ENCODE peak calls at places on chromosomes 3 and 15, in eight cellular contexts. M is B cell, U is WERI-Rb-1, R is ascending aorta, A is heart left ventricle, V is astrocyte of the spinal cord, Z is progenitor cell of endocrine pancreas, E is Peyer's patch. I is an unnamed sample.

GRCh38 chr3:11832964-11833621 is 13.6 kb downstream of the TAMM41 start:
- DNase-seq in M (no peak), U (no peak), R (no peak), A (no peak), V (no peak), Z (no peak), E (no peak), I (no peak)

GRCh38 chr15:36469567-36469966 is 109.9 kb upstream of the CDIN1 start:
- DNase-seq in M (no peak), U (no peak), R (no peak), A (no peak), V (peak), Z (no peak), E (no peak), I (no peak)

GRCh38 chr3:135516143-135516542 is 449.4 kb upstream of the PPP2R3A start:
- DNase-seq in M (no peak), U (peak), R (no peak), A (no peak), V (peak), Z (no peak), E (no peak), I (no peak)

GRCh38 chr15:27165590-27165989 is 194.6 kb downstream of the GABRG3 start:
- DNase-seq in M (no peak), U (no peak), R (no peak), A (no peak), V (no peak), Z (no peak), E (no peak), I (no peak)

GRCh38 chr3:185724761-185725160 is 100.1 kb downstream of the IGF2BP2 start:
- DNase-seq in M (no peak), U (no peak), R (no peak), A (no peak), V (peak), Z (no peak), E (no peak), I (peak)

GRCh38 chr3:125220681-125221429 is 8.3 kb upstream of the SLC12A8 start:
- DNase-seq in M (no peak), U (no peak), R (no peak), A (no peak), V (no peak), Z (no peak), E (no peak), I (no peak)

GRCh38 chr15:41286665-41287333 is 45.6 kb downstream of the OIP5 start:
- DNase-seq in M (no peak), U (no peak), R (no peak), A (no peak), V (no peak), Z (no peak), E (no peak), I (no peak)

GRCh38 chr3:195150194-195151118 is 120.5 kb downstream of the XXYLT1 start:
- DNase-seq in M (no peak), U (no peak), R (no peak), A (peak), V (peak), Z (no peak), E (peak), I (no peak)

GRCh38 chr3:198017100-198017499 is 57.1 kb downstream of the LMLN start:
- DNase-seq in M (no peak), U (no peak), R (no peak), A (no peak), V (no peak), Z (no peak), E (no peak), I (no peak)

GRCh38 chr3:30875505-30875904 is 19.0 kb downstream of the GADL1 start:
- DNase-seq in M (no peak), U (no peak), R (no peak), A (no peak), V (no peak), Z (no peak), E (no peak), I (no peak)

GRCh38 chr3:155233213-155233612 is 60.3 kb downstream of the STRIT1 start:
- DNase-seq in M (no peak), U (no peak), R (no peak), A (peak), V (peak), Z (no peak), E (no peak), I (no peak)

GRCh38 chr3:170429050-170429449 is 10.4 kb downstream of the CLDN11 start:
- DNase-seq in M (no peak), U (no peak), R (no peak), A (no peak), V (peak), Z (no peak), E (no peak), I (no peak)

GRCh38 chr3:14943042-14943441 is 4.3 kb upstream of the NR2C2 start:
- DNase-seq in M (no peak), U (no peak), R (no peak), A (no peak), V (no peak), Z (no peak), E (no peak), I (no peak)

GRCh38 chr3:11530153-11530721 is 113.5 kb downstream of the VGLL4 start:
- DNase-seq in M (peak), U (no peak), R (no peak), A (peak), V (peak), Z (no peak), E (no peak), I (peak)

GRCh38 chr3:194691481-194692281 is 6.0 kb downstream of the FAM43A start:
- DNase-seq in M (peak), U (no peak), R (no peak), A (no peak), V (no peak), Z (no peak), E (peak), I (peak)

GRCh38 chr3:98577178-98577895 is 16.1 kb downstream of the CPOX start:
- DNase-seq in M (no peak), U (no peak), R (no peak), A (no peak), V (peak), Z (no peak), E (no peak), I (no peak)

GRCh38 chr3:3170998-3171397 is 8.5 kb downstream of the CRBN start:
- DNase-seq in M (no peak), U (no peak), R (no peak), A (no peak), V (peak), Z (no peak), E (no peak), I (no peak)

GRCh38 chr3:14311722-14312121 is 90.7 kb upstream of the SLC6A6 start:
- DNase-seq in M (no peak), U (no peak), R (no peak), A (no peak), V (no peak), Z (no peak), E (no peak), I (no peak)

GRCh38 chr15:69760890-69761568 is 308.4 kb downstream of the RPLP1 start:
- DNase-seq in M (peak), U (no peak), R (peak), A (peak), V (peak), Z (no peak), E (peak), I (peak)

GRCh38 chr3:63051920-63052319 is 176.7 kb upstream of the CADPS start:
- DNase-seq in M (no peak), U (no peak), R (no peak), A (no peak), V (peak), Z (no peak), E (no peak), I (peak)

GRCh38 chr15:85443046-85443445 is 62.6 kb downstream of the AKAP13 start:
- DNase-seq in M (no peak), U (no peak), R (no peak), A (no peak), V (no peak), Z (no peak), E (no peak), I (no peak)

GRCh38 chr15:71565636-71566160 is 244.7 kb upstream of the NR2E3 start:
- DNase-seq in M (no peak), U (no peak), R (no peak), A (no peak), V (peak), Z (no peak), E (no peak), I (no peak)

GRCh38 chr3:42666022-42666421 is 12.5 kb downstream of the ZBTB47 start:
- DNase-seq in M (no peak), U (no peak), R (no peak), A (no peak), V (no peak), Z (no peak), E (peak), I (no peak)

DNA sequence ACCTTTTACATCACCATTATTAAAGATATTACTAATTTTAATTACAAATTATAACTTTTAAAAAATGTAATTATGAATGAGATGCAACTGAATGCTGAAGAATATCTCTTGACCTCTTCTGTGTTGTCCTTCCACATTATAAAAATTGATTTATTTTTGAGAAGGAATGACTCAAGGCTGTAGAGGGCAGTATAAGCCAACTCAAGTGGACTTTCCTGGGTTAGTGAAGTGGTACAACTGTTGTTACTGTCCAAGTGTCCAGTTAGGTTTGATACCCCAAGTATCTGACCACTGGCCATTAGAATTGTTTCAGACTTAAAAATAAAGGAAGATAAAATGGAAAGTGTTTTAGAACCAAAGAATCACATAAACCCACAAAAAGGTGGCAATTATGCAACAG is 51.9 kb downstream of the BBX start:
- DNase-seq in M (no peak), U (no peak), R (no peak), A (no peak), V (peak), Z (no peak), E (no peak), I (no peak)
- TF ChIP-seq CTCF in M (peak), U (peak), R (peak), A (peak), V (peak), Z (peak), E (peak), I (peak)

DNA sequence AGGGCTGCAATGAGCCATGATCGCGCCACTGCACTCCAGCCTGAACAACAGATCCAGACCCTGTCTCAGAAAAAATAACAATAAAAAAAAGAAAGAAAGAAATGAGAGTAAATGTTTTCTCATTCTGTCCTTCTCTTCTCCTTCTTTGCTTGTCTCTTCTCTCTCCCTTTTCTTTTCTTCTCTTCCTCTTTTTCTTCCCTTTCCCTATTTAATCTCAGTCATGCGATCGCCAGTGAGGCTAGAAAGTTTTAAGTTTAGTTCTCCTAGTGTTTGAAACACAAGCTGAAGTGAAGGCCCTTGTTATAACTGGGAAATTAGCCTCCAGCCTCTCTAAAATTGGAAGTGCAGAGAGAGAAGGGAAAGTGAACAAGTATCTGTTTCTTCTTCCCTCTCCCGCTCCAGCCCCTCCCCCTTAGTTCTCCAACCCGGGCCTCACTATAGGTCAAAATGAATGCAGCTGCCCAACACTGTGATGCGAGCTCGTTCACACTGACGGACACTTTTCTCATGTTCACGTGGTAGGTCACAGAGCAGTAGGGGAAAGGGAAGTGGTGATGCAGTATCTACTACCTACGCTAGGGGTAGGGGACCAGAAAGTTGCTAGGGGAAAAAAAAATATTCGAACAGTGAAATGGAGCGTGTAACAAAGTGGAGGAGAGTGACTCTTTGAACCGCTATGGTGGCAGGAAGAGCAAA is 23.4 kb upstream of the TSC22D2 start:
- DNase-seq in M (peak), U (no peak), R (peak), A (peak), V (peak), Z (no peak), E (peak), I (no peak)
- TF ChIP-seq CTCF in M (peak), U (no peak), R (no peak), A (no peak), V (peak), Z (peak), E (no peak), I (no peak)

GRCh38 chr3:114151091-114151490 is 27.8 kb downstream of the DRD3 start:
- DNase-seq in M (peak), U (no peak), R (no peak), A (no peak), V (no peak), Z (no peak), E (no peak), I (no peak)

GRCh38 chr3:114157321-114157720 is 21.5 kb downstream of the DRD3 start:
- DNase-seq in M (no peak), U (no peak), R (no peak), A (no peak), V (no peak), Z (no peak), E (no peak), I (no peak)

GRCh38 chr3:114152519-114153151 is 26.2 kb downstream of the DRD3 start:
- DNase-seq in M (peak), U (peak), R (no peak), A (peak), V (peak), Z (peak), E (peak), I (peak)

GRCh38 chr3:114154321-114154821 is 24.5 kb downstream of the DRD3 start:
- DNase-seq in M (no peak), U (no peak), R (no peak), A (no peak), V (no peak), Z (no peak), E (no peak), I (no peak)

GRCh38 chr3:114155370-114155821 is 23.5 kb downstream of the DRD3 start:
- DNase-seq in M (peak), U (peak), R (no peak), A (no peak), V (peak), Z (no peak), E (peak), I (no peak)
- TF ChIP-seq CTCF in M (peak), U (peak), R (no peak), A (peak), V (peak), Z (peak), E (no peak), I (peak)

DNA sequence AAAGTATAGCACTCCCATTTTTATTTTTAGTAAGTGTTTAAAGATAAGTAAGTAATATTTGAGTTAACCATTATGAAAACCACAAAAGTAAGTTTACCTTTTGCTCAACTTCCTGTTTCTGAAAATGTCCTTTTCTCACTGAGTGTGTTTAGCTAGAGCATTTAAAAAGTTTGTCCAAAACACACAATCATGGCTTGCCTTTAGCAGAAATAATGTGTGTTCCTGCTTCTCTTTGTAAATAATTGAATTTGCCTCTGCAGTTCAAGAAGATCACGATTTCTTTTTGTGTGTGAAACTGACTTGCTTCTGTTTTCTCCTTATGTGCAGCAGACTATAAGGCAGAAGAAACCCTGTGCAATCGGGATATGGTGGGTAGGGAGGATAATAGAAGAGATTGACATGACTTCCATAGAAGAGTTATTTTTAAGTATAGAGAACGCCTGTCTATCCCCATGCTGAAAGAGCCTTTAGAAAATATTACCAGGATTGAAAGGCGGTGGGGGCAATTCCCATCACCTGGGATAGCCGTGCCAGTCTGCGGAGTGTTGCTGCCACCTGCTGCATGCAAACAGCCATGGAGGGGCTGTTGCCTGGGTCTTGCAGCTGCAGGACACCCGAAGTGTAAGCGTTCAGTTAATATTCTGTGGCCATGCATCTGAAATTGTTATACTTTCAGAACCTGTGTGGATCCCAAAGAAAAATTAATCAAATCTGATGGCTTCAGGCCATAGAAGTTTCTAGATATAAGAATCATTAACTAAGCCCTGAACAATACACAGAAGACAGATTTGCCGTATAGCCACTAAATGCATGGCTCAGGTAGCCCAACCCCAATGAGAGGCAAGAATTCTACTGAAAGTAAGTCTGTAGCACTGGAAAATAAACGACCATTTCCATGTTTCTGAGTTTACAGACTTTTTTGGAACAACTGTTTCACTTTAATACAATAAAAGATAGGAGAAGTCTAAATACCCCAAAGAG is 2.4 kb upstream of the CD96 start:
- DNase-seq in M (peak), U (peak), R (no peak), A (no peak), V (peak), Z (peak), E (peak), I (peak)
- TF ChIP-seq CTCF in M (peak), U (peak), R (no peak), A (peak), V (peak), Z (peak), E (peak), I (peak)

GRCh38 chr3:191066669-191067068 is 132.4 kb upstream of the OSTN start:
- DNase-seq in M (no peak), U (no peak), R (no peak), A (no peak), V (peak), Z (no peak), E (no peak), I (no peak)

GRCh38 chr3:191070762-191071365 is 128.2 kb upstream of the OSTN start:
- DNase-seq in M (no peak), U (no peak), R (no peak), A (no peak), V (peak), Z (no peak), E (no peak), I (no peak)

GRCh38 chr3:191068946-191069813 is 129.9 kb upstream of the OSTN start:
- DNase-seq in M (no peak), U (no peak), R (no peak), A (no peak), V (peak), Z (no peak), E (no peak), I (no peak)

GRCh38 chr3:191070201-191070600 is 128.8 kb upstream of the OSTN start:
- DNase-seq in M (no peak), U (no peak), R (no peak), A (no peak), V (peak), Z (no peak), E (no peak), I (no peak)

DNA sequence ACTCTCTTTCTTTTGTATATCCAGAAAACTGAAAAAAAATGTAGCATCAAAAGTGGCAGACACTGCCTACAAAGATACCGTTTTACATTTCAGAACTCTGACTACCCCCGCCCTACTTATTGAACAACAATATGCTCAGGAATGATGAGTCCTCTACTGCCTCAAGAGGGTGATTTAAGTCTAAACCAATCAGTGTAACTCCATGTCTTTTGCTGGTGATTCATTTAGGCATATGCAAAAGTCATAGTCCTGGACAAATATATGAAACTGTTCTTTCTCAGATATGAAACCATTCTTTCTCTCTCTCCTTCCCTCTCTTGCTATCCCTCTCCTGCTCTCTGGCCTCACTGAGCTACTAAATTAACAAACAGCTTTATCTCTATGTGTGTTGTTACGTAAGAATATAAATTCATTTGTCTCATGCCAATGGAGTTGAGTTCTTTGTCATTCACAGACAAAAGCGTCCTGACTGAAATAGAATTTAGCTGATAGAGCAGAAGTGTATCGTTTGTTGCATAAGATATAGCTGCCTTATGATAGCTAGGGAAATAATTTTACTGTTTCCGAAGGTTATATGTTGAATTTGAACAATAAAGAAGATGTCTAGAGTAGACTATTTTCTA is 133.7 kb upstream of the OSTN start:
- DNase-seq in M (no peak), U (no peak), R (no peak), A (no peak), V (no peak), Z (no peak), E (no peak), I (no peak)
- TF ChIP-seq CTCF in M (no peak), U (no peak), R (no peak), A (no peak), V (no peak), Z (no peak), E (no peak), I (no peak)

GRCh38 chr3:160473233-160473632 is 23.6 kb upstream of the TRIM59 start:
- DNase-seq in M (no peak), U (no peak), R (no peak), A (no peak), V (peak), Z (no peak), E (no peak), I (peak)
- TF ChIP-seq CTCF in M (no peak), U (no peak), R (no peak), A (no peak), V (peak), Z (no peak), E (no peak), I (no peak)

GRCh38 chr3:127825764-127826163 is 3.4 kb upstream of the MGLL start:
- DNase-seq in M (no peak), U (no peak), R (no peak), A (no peak), V (no peak), Z (no peak), E (no peak), I (no peak)

GRCh38 chr3:127822166-127822835 is at the start of gene MGLL:
- DNase-seq in M (no peak), U (peak), R (no peak), A (peak), V (peak), Z (no peak), E (peak), I (no peak)

GRCh38 chr3:127824151-127824825 is 2.0 kb upstream of the MGLL start:
- DNase-seq in M (no peak), U (no peak), R (no peak), A (no peak), V (no peak), Z (no peak), E (no peak), I (no peak)

GRCh38 chr3:127822836-127823589 is 698 bp upstream of the MGLL start:
- DNase-seq in M (no peak), U (peak), R (no peak), A (peak), V (no peak), Z (peak), E (peak), I (no peak)

GRCh38 chr3:127823590-127823857 is 1.2 kb upstream of the MGLL start:
- DNase-seq in M (no peak), U (no peak), R (no peak), A (no peak), V (no peak), Z (no peak), E (no peak), I (no peak)
- TF ChIP-seq CTCF in M (no peak), U (no peak), R (no peak), A (no peak), V (no peak), Z (no peak), E (no peak), I (no peak)

GRCh38 chr3:120506828-120507774 is 56.3 kb upstream of the FSTL1 start:
- DNase-seq in M (no peak), U (peak), R (no peak), A (peak), V (peak), Z (no peak), E (no peak), I (peak)
- TF ChIP-seq CTCF in M (peak), U (peak), R (peak), A (peak), V (peak), Z (peak), E (no peak), I (peak)